ENCODE peak calls at places on chromosomes 6 and 20, in six cellular contexts. T is lung, N is astrocyte of the cerebellum, X is NCI-H2081, W is G401, S is NAMALWA. P is an unnamed sample.

GRCh38 chr6:133637874-133638273 is 251.0 kb upstream of the TCF21 start:
- DNase-seq in W (peak), X (no peak), S (no peak), N (no peak), T (no peak), P (no peak)

GRCh38 chr6:75735491-75736186 is 13.4 kb upstream of the MYO6 start:
- DNase-seq in T (no peak), N (no peak), S (peak), W (no peak), X (no peak), P (peak)

GRCh38 chr20:64038579-64039292 is 2.8 kb downstream of the C20orf204 start:
- DNase-seq in S (peak), W (peak), N (no peak), T (peak), X (peak), P (peak)

GRCh38 chr6:133244502-133244901 is 3.3 kb downstream of the EYA4 start:
- DNase-seq in T (no peak), S (no peak), N (no peak), X (no peak), W (no peak), P (no peak)

GRCh38 chr20:63602321-63602720 is 24.6 kb downstream of the GMEB2 start:
- DNase-seq in N (no peak), T (no peak), S (no peak), W (no peak), X (no peak), P (no peak)

GRCh38 chr20:51529758-51530157 is 12.8 kb downstream of the NFATC2 start:
- DNase-seq in W (no peak), T (no peak), S (peak), N (no peak), X (no peak), P (no peak)

GRCh38 chr6:168155193-168155592 is 76.2 kb upstream of the FRMD1 start:
- DNase-seq in W (no peak), N (peak), S (no peak), X (no peak), T (no peak), P (no peak)

GRCh38 chr20:13251556-13251955 is 30.5 kb downstream of the ISM1 start:
- DNase-seq in S (no peak), X (no peak), N (no peak), T (no peak), W (no peak), P (no peak)

GRCh38 chr6:124792386-124792785 is 169.9 kb upstream of the RNF217 start:
- DNase-seq in X (no peak), W (no peak), S (no peak), T (no peak), N (no peak), P (no peak)

GRCh38 chr20:23231561-23232218 is 118.9 kb upstream of the NXT1 start:
- DNase-seq in W (no peak), X (no peak), S (no peak), N (no peak), T (no peak), P (no peak)

GRCh38 chr6:20335872-20336271 is 65.8 kb upstream of the E2F3 start:
- DNase-seq in T (no peak), N (no peak), S (no peak), W (no peak), X (no peak), P (no peak)

GRCh38 chr20:3889489-3890409 is 562 bp downstream of the PANK2 start:
- DNase-seq in T (peak), X (peak), N (no peak), S (peak), W (peak), P (peak)

GRCh38 chr20:37279820-37280219 is 9.6 kb upstream of the MANBAL start:
- DNase-seq in X (no peak), N (no peak), T (no peak), W (no peak), S (no peak), P (no peak)

GRCh38 chr6:166436195-166437139 is 53.7 kb upstream of the MPC1 start:
- DNase-seq in S (no peak), N (no peak), W (no peak), T (no peak), X (no peak), P (no peak)

GRCh38 chr20:36645998-36646397 is at the start of gene SLA2:
- DNase-seq in W (no peak), N (no peak), S (peak), X (no peak), T (no peak), P (no peak)

GRCh38 chr6:17381429-17382147 is 11.8 kb upstream of the CAP2 start:
- DNase-seq in W (peak), S (no peak), X (no peak), N (no peak), T (no peak), P (no peak)

GRCh38 chr6:15389079-15389758 is 143.3 kb downstream of the JARID2 start:
- DNase-seq in N (no peak), X (no peak), S (no peak), T (no peak), W (peak), P (no peak)

GRCh38 chr6:107690546-107690863 is 133.6 kb downstream of the SCML4 start:
- DNase-seq in W (no peak), S (no peak), N (no peak), T (no peak), X (no peak), P (no peak)

GRCh38 chr6:109257494-109257893 is 124.8 kb downstream of the CD164 start:
- DNase-seq in S (no peak), W (no peak), X (no peak), T (no peak), N (no peak), P (no peak)

GRCh38 chr6:16909599-16910360 is 148.5 kb upstream of the ATXN1 start:
- DNase-seq in S (no peak), T (no peak), X (no peak), W (no peak), N (no peak), P (no peak)

GRCh38 chr20:40892642-40893041 is 136.0 kb upstream of the TOP1 start:
- DNase-seq in S (peak), W (no peak), X (no peak), N (no peak), T (no peak), P (no peak)

GRCh38 chr6:101445527-101445926 is 52.0 kb downstream of the GRIK2 start:
- DNase-seq in X (no peak), W (peak), N (peak), T (no peak), S (no peak), P (no peak)

GRCh38 chr6:168619560-168620314 is 178.8 kb downstream of the SMOC2 start:
- DNase-seq in N (no peak), W (no peak), X (no peak), T (no peak), S (no peak), P (peak)

GRCh38 chr6:16305246-16305725 is 66.9 kb downstream of the GMPR start:
- DNase-seq in N (no peak), S (peak), X (no peak), T (no peak), W (no peak), P (no peak)

GRCh38 chr20:62875419-62876355 is 14.1 kb upstream of the TCFL5 start:
- DNase-seq in N (peak), W (peak), T (peak), X (peak), S (no peak), P (peak)

GRCh38 chr6:169965239-169965638 is 213.8 kb downstream of the ERMARD start:
- DNase-seq in T (peak), X (no peak), N (no peak), S (no peak), W (peak), P (no peak)

GRCh38 chr20:2340823-2341222 is 39.9 kb upstream of the TGM6 start:
- DNase-seq in N (no peak), X (no peak), T (no peak), S (no peak), W (no peak), P (no peak)

P was measured in A673.